ENCODE peak calls at places on chromosomes 2 and 18, in nine cellular contexts. I is mucosa of gallbladder, V is endothelial cell, Z is AML-193, M is B cell, J is foreskin fibroblast, S is ELF-1, F is prostate gland, H is GM23248. P is an unnamed sample.

GRCh38 chr2:189466656-189467055 is 25.4 kb downstream of the WDR75 start:
- DNase-seq in I (no peak), V (peak; percentile 26), Z (peak; percentile 47), M (no peak), J (no peak), S (no peak), F (no peak), H (peak; percentile 57), P (no peak)

GRCh38 chr2:127004893-127005600 is 101.9 kb downstream of the BIN1 start:
- DNase-seq in I (no peak), V (peak; percentile 55), Z (no peak), M (no peak), J (no peak), S (no peak), F (no peak), H (no peak), P (no peak)

GRCh38 chr18:36706313-36706881 is 122.4 kb downstream of the TPGS2 start:
- DNase-seq in I (no peak), V (no peak), Z (no peak), M (no peak), J (peak; percentile 63), S (no peak), F (no peak), H (peak; percentile 74), P (no peak)

GRCh38 chr2:97693476-97693875 is 19.9 kb upstream of the ZAP70 start:
- DNase-seq in I (no peak), V (no peak), Z (no peak), M (no peak), J (peak; percentile 64), S (no peak), F (no peak), H (peak; percentile 16), P (no peak)

GRCh38 chr2:43348904-43349725 is 122.7 kb upstream of the ZFP36L2 start:
- DNase-seq in I (no peak), V (no peak), Z (no peak), M (no peak), J (peak; percentile 49), S (no peak), F (no peak), H (peak; percentile 46), P (no peak)

GRCh38 chr2:81194581-81194980 is 890.0 kb upstream of the LRRTM1 start:
- DNase-seq in I (no peak), V (no peak), Z (no peak), M (no peak), J (no peak), S (no peak), F (no peak), H (no peak), P (no peak)

GRCh38 chr2:1538663-1539062 is 125.4 kb downstream of the TPO start:
- DNase-seq in I (no peak), V (peak; percentile 76), Z (no peak), M (peak; percentile 16), J (peak; percentile 31), S (peak; percentile 71), F (no peak), H (peak; percentile 52), P (no peak)

GRCh38 chr2:237566401-237567235 is at the start of gene PRLH:
- DNase-seq in I (no peak), V (no peak), Z (no peak), M (no peak), J (no peak), S (no peak), F (no peak), H (no peak), P (no peak)

GRCh38 chr2:219551412-219551811 is 7.6 kb downstream of the TMEM198 start:
- DNase-seq in I (no peak), V (no peak), Z (no peak), M (no peak), J (peak; percentile 81), S (no peak), F (no peak), H (peak; percentile 79), P (no peak)

GRCh38 chr2:176653856-176654443 is 384.7 kb downstream of the MTX2 start:
- DNase-seq in I (peak; percentile 50), V (peak; percentile 66), Z (peak; percentile 34), M (peak; percentile 37), J (peak; percentile 86), S (peak; percentile 75), F (peak; percentile 14), H (peak; percentile 91), P (peak; percentile 60)

GRCh38 chr2:31247671-31248070 is 13.7 kb downstream of the EHD3 start:
- DNase-seq in I (no peak), V (no peak), Z (no peak), M (no peak), J (no peak), S (no peak), F (no peak), H (no peak), P (no peak)

GRCh38 chr2:151767536-151767935 is 33.3 kb upstream of the NEB start:
- DNase-seq in I (no peak), V (no peak), Z (no peak), M (no peak), J (peak; percentile 33), S (no peak), F (no peak), H (peak; percentile 37), P (no peak)

GRCh38 chr18:41753826-41754225 is 201.2 kb upstream of the PIK3C3 start:
- DNase-seq in I (no peak), V (no peak), Z (no peak), M (no peak), J (peak; percentile 12), S (no peak), F (no peak), H (peak; percentile 52), P (no peak)

GRCh38 chr18:59902180-59902992 is 2.6 kb downstream of the PMAIP1 start:
- DNase-seq in I (no peak), V (no peak), Z (no peak), M (no peak), J (peak; percentile 77), S (no peak), F (no peak), H (peak; percentile 80), P (no peak)

GRCh38 chr2:207531024-207531411 is 1.3 kb downstream of the CREB1 start:
- DNase-seq in I (no peak), V (no peak), Z (no peak), M (no peak), J (no peak), S (no peak), F (no peak), H (peak; percentile 44), P (no peak)

GRCh38 chr2:80496770-80497169 is 192.2 kb upstream of the LRRTM1 start:
- DNase-seq in I (no peak), V (no peak), Z (no peak), M (no peak), J (peak; percentile 87), S (no peak), F (no peak), H (peak; percentile 75), P (no peak)

GRCh38 chr2:60350791-60351190 is 202.7 kb downstream of the BCL11A start:
- DNase-seq in I (no peak), V (no peak), Z (no peak), M (peak; percentile 76), J (no peak), S (no peak), F (no peak), H (no peak), P (no peak)

GRCh38 chr2:126913329-126913728 is 14.6 kb downstream of the TEX51 start:
- DNase-seq in I (no peak), V (no peak), Z (no peak), M (no peak), J (no peak), S (no peak), F (no peak), H (no peak), P (peak; percentile 7)

GRCh38 chr2:58515827-58516574 is 274.9 kb upstream of the FANCL start:
- DNase-seq in I (no peak), V (no peak), Z (no peak), M (no peak), J (no peak), S (no peak), F (no peak), H (peak; percentile 29), P (no peak)

GRCh38 chr2:16284941-16285625 is 344.7 kb downstream of the MYCN start:
- DNase-seq in I (no peak), V (no peak), Z (no peak), M (no peak), J (no peak), S (no peak), F (no peak), H (no peak), P (no peak)

GRCh38 chr18:50138181-50139064 is 56.5 kb downstream of the MYO5B start:
- DNase-seq in I (no peak), V (no peak), Z (no peak), M (no peak), J (no peak), S (no peak), F (no peak), H (no peak), P (no peak)

GRCh38 chr2:38991899-38992298 is 102.2 kb downstream of the ARHGEF33 start:
- DNase-seq in I (no peak), V (no peak), Z (no peak), M (no peak), J (no peak), S (no peak), F (no peak), H (no peak), P (no peak)

GRCh38 chr2:198134287-198134955 is 330.0 kb downstream of the PLCL1 start:
- DNase-seq in I (no peak), V (no peak), Z (no peak), M (no peak), J (peak; percentile 53), S (no peak), F (no peak), H (peak; percentile 84), P (no peak)

GRCh38 chr2:65562890-65563289 is 130.5 kb upstream of the SPRED2 start:
- DNase-seq in I (no peak), V (no peak), Z (no peak), M (no peak), J (no peak), S (no peak), F (no peak), H (no peak), P (no peak)

GRCh38 chr18:78970774-78971333 is 8.8 kb upstream of the SALL3 start:
- DNase-seq in I (no peak), V (no peak), Z (no peak), M (no peak), J (no peak), S (no peak), F (no peak), H (no peak), P (no peak)

GRCh38 chr2:217049931-217050330 is 190.1 kb upstream of the TNP1 start:
- DNase-seq in I (no peak), V (no peak), Z (no peak), M (no peak), J (peak; percentile 67), S (no peak), F (no peak), H (peak; percentile 48), P (no peak)

GRCh38 chr2:177763532-177764265 is 308.9 kb downstream of the PDE11A start:
- DNase-seq in I (peak; percentile 79), V (peak; percentile 87), Z (peak; percentile 55), M (peak; percentile 76), J (peak; percentile 82), S (peak; percentile 88), F (peak; percentile 60), H (peak; percentile 82), P (peak; percentile 77)

GRCh38 chr2:178819992-178820391 is 12.8 kb upstream of the TTN start:
- DNase-seq in I (no peak), V (no peak), Z (no peak), M (no peak), J (no peak), S (no peak), F (no peak), H (no peak), P (no peak)

GRCh38 chr18:68449292-68449691 is 265.6 kb downstream of the TMX3 start:
- DNase-seq in I (no peak), V (no peak), Z (no peak), M (no peak), J (peak; percentile 81), S (no peak), F (no peak), H (peak; percentile 82), P (no peak)

GRCh38 chr18:12034241-12035100 is 53.2 kb downstream of the IMPA2 start:
- DNase-seq in I (no peak), V (no peak), Z (no peak), M (no peak), J (no peak), S (no peak), F (no peak), H (no peak), P (peak; percentile 13)

GRCh38 chr18:23822590-23823385 is 133.5 kb downstream of the LAMA3 start:
- DNase-seq in I (no peak), V (no peak), Z (no peak), M (no peak), J (peak; percentile 75), S (no peak), F (no peak), H (peak; percentile 63), P (no peak)

P was measured in colonic mucosa.